ENCODE peak calls at places on chromosome 20, in six cellular contexts. One of them, this sample, is unnamed.

GRCh38 chr20:61271273-61272221 is 19.5 kb downstream of the CDH4 start:
- DNase-seq in kidney epithelial cell: no peak
- DNase-seq in brain microvascular endothelial cell: no peak
- DNase-seq in ovary: no peak
- DNase-seq in left ventricle myocardium inferior: no peak
- DNase-seq in GM12865: no peak
- DNase-seq in this sample: no peak

GRCh38 chr20:47220161-47220582 is 136.3 kb downstream of the ZMYND8 start:
- DNase-seq in ovary: no peak
- DNase-seq in brain microvascular endothelial cell: no peak
- DNase-seq in kidney epithelial cell: no peak
- DNase-seq in GM12865: peak; percentile 60
- DNase-seq in left ventricle myocardium inferior: no peak
- DNase-seq in this sample: no peak

GRCh38 chr20:10419550-10420133 is 14.4 kb downstream of the MKKS start:
- DNase-seq in ovary: no peak
- DNase-seq in kidney epithelial cell: peak; percentile 50
- DNase-seq in brain microvascular endothelial cell: peak; percentile 10
- DNase-seq in GM12865: no peak
- DNase-seq in left ventricle myocardium inferior: no peak
- DNase-seq in this sample: peak; percentile 26

GRCh38 chr20:37803476-37804307 is 99.2 kb upstream of the VSTM2L start:
- DNase-seq in kidney epithelial cell: no peak
- DNase-seq in ovary: no peak
- DNase-seq in left ventricle myocardium inferior: no peak
- DNase-seq in GM12865: peak; percentile 80
- DNase-seq in brain microvascular endothelial cell: no peak
- DNase-seq in this sample: no peak

GRCh38 chr20:1968958-1969357 is 24.9 kb downstream of the PDYN start:
- DNase-seq in GM12865: no peak
- DNase-seq in left ventricle myocardium inferior: no peak
- DNase-seq in kidney epithelial cell: no peak
- DNase-seq in ovary: no peak
- DNase-seq in brain microvascular endothelial cell: no peak
- DNase-seq in this sample: no peak

GRCh38 chr20:44809380-44810060 is 826 bp downstream of the RIMS4 start:
- DNase-seq in ovary: no peak
- DNase-seq in GM12865: no peak
- DNase-seq in kidney epithelial cell: no peak
- DNase-seq in left ventricle myocardium inferior: no peak
- DNase-seq in brain microvascular endothelial cell: no peak
- DNase-seq in this sample: no peak

GRCh38 chr20:14189794-14190402 is 147.5 kb downstream of the FLRT3 start:
- DNase-seq in kidney epithelial cell: peak; percentile 2
- DNase-seq in ovary: no peak
- DNase-seq in GM12865: peak; percentile 23
- DNase-seq in brain microvascular endothelial cell: peak; percentile 47
- DNase-seq in left ventricle myocardium inferior: no peak
- DNase-seq in this sample: no peak

GRCh38 chr20:4774209-4774608 is 52.5 kb downstream of the PRND start:
- DNase-seq in brain microvascular endothelial cell: no peak
- DNase-seq in left ventricle myocardium inferior: no peak
- DNase-seq in GM12865: no peak
- DNase-seq in ovary: no peak
- DNase-seq in kidney epithelial cell: no peak
- DNase-seq in this sample: no peak

GRCh38 chr20:52978851-52979250 is 6.7 kb downstream of the TSHZ2 start:
- DNase-seq in left ventricle myocardium inferior: no peak
- DNase-seq in ovary: no peak
- DNase-seq in GM12865: no peak
- DNase-seq in kidney epithelial cell: no peak
- DNase-seq in brain microvascular endothelial cell: no peak
- DNase-seq in this sample: no peak

GRCh38 chr20:24109008-24109407 is 120.4 kb upstream of the GGTLC1 start:
- DNase-seq in GM12865: peak; percentile 56
- DNase-seq in brain microvascular endothelial cell: no peak
- DNase-seq in kidney epithelial cell: no peak
- DNase-seq in ovary: no peak
- DNase-seq in left ventricle myocardium inferior: no peak
- DNase-seq in this sample: no peak

GRCh38 chr20:17963114-17963897 is 5.3 kb downstream of the SNX5 start:
- DNase-seq in left ventricle myocardium inferior: no peak
- DNase-seq in ovary: no peak
- DNase-seq in kidney epithelial cell: no peak
- DNase-seq in brain microvascular endothelial cell: no peak
- DNase-seq in GM12865: no peak
- DNase-seq in this sample: no peak

GRCh38 chr20:62025832-62026563 is 39.7 kb downstream of the TAF4 start:
- DNase-seq in GM12865: no peak
- DNase-seq in kidney epithelial cell: no peak
- DNase-seq in ovary: peak; percentile 59
- DNase-seq in brain microvascular endothelial cell: peak; percentile 47
- DNase-seq in left ventricle myocardium inferior: no peak
- DNase-seq in this sample: peak; percentile 35

GRCh38 chr20:51837876-51838420 is 35.6 kb upstream of the SALL4 start:
- DNase-seq in GM12865: no peak
- DNase-seq in kidney epithelial cell: no peak
- DNase-seq in ovary: no peak
- DNase-seq in brain microvascular endothelial cell: no peak
- DNase-seq in left ventricle myocardium inferior: no peak
- DNase-seq in this sample: no peak

GRCh38 chr20:53838311-53838873 is 232.0 kb downstream of the BCAS1 start:
- DNase-seq in ovary: no peak
- DNase-seq in brain microvascular endothelial cell: no peak
- DNase-seq in kidney epithelial cell: no peak
- DNase-seq in left ventricle myocardium inferior: no peak
- DNase-seq in GM12865: no peak
- DNase-seq in this sample: no peak

GRCh38 chr20:51533291-51534172 is 9.0 kb downstream of the NFATC2 start:
- DNase-seq in kidney epithelial cell: peak; percentile 43
- DNase-seq in GM12865: no peak
- DNase-seq in left ventricle myocardium inferior: no peak
- DNase-seq in ovary: no peak
- DNase-seq in brain microvascular endothelial cell: peak; percentile 33
- DNase-seq in this sample: no peak

GRCh38 chr20:51484141-51484815 is 58.2 kb downstream of the NFATC2 start:
- DNase-seq in left ventricle myocardium inferior: no peak
- DNase-seq in GM12865: no peak
- DNase-seq in kidney epithelial cell: no peak
- DNase-seq in ovary: no peak
- DNase-seq in brain microvascular endothelial cell: no peak
- DNase-seq in this sample: no peak

GRCh38 chr20:33908351-33908750 is 85.4 kb upstream of the RALY start:
- DNase-seq in kidney epithelial cell: no peak
- DNase-seq in ovary: no peak
- DNase-seq in left ventricle myocardium inferior: no peak
- DNase-seq in GM12865: no peak
- DNase-seq in brain microvascular endothelial cell: no peak
- DNase-seq in this sample: no peak

GRCh38 chr20:9079038-9079731 is 10.3 kb downstream of the PLCB4 start:
- DNase-seq in kidney epithelial cell: no peak
- DNase-seq in brain microvascular endothelial cell: no peak
- DNase-seq in left ventricle myocardium inferior: no peak
- DNase-seq in ovary: no peak
- DNase-seq in GM12865: no peak
- DNase-seq in this sample: no peak

GRCh38 chr20:3716195-3716834 is 3.9 kb upstream of the SIGLEC1 start:
- DNase-seq in brain microvascular endothelial cell: peak; percentile 4
- DNase-seq in left ventricle myocardium inferior: no peak
- DNase-seq in kidney epithelial cell: no peak
- DNase-seq in GM12865: peak; percentile 71
- DNase-seq in ovary: no peak
- DNase-seq in this sample: no peak

GRCh38 chr20:33767100-33767499 is 35.3 kb downstream of the ZNF341 start:
- DNase-seq in left ventricle myocardium inferior: no peak
- DNase-seq in kidney epithelial cell: no peak
- DNase-seq in ovary: no peak
- DNase-seq in brain microvascular endothelial cell: no peak
- DNase-seq in GM12865: no peak
- DNase-seq in this sample: no peak

GRCh38 chr20:63323298-63323820 is 30.4 kb downstream of the COL20A1 start:
- DNase-seq in ovary: peak; percentile 9
- DNase-seq in GM12865: no peak
- DNase-seq in kidney epithelial cell: no peak
- DNase-seq in left ventricle myocardium inferior: no peak
- DNase-seq in brain microvascular endothelial cell: no peak
- DNase-seq in this sample: no peak

GRCh38 chr20:288956-289692 is 1.4 kb downstream of the C20orf96 start:
- DNase-seq in GM12865: no peak
- DNase-seq in ovary: no peak
- DNase-seq in brain microvascular endothelial cell: no peak
- DNase-seq in left ventricle myocardium inferior: no peak
- DNase-seq in kidney epithelial cell: no peak
- DNase-seq in this sample: no peak
- H3K4me3 ChIP-seq in GM12865: peak overlapping the region; percentile 93
- H3K4me3 ChIP-seq in ovary: no peak overlapping the region
- H3K4me3 ChIP-seq in brain microvascular endothelial cell: peak overlapping the region; percentile 89
- H3K4me3 ChIP-seq in left ventricle myocardium inferior: peak overlapping the region; percentile 73
- H3K4me3 ChIP-seq in kidney epithelial cell: no peak overlapping the region
- H3K4me3 ChIP-seq in this sample: peak overlapping the region; percentile 100

GRCh38 chr20:57625978-57626377 is 5.8 kb upstream of the ZBP1 start:
- DNase-seq in left ventricle myocardium inferior: no peak
- DNase-seq in kidney epithelial cell: no peak
- DNase-seq in GM12865: no peak
- DNase-seq in brain microvascular endothelial cell: no peak
- DNase-seq in ovary: no peak
- DNase-seq in this sample: no peak

GRCh38 chr20:57629976-57630525 is 9.8 kb upstream of the ZBP1 start:
- DNase-seq in GM12865: no peak
- DNase-seq in kidney epithelial cell: no peak
- DNase-seq in brain microvascular endothelial cell: no peak
- DNase-seq in left ventricle myocardium inferior: no peak
- DNase-seq in ovary: no peak
- DNase-seq in this sample: no peak

GRCh38 chr20:57625181-57625958 is 5.1 kb upstream of the ZBP1 start:
- DNase-seq in left ventricle myocardium inferior: no peak
- DNase-seq in GM12865: no peak
- DNase-seq in ovary: no peak
- DNase-seq in kidney epithelial cell: no peak
- DNase-seq in brain microvascular endothelial cell: no peak
- DNase-seq in this sample: no peak

GRCh38 chr20:57627339-57627738 is 7.1 kb upstream of the ZBP1 start:
- DNase-seq in brain microvascular endothelial cell: no peak
- DNase-seq in left ventricle myocardium inferior: no peak
- DNase-seq in kidney epithelial cell: no peak
- DNase-seq in ovary: no peak
- DNase-seq in GM12865: no peak
- DNase-seq in this sample: no peak

GRCh38 chr20:57627972-57628650 is 7.9 kb upstream of the ZBP1 start:
- DNase-seq in ovary: peak; percentile 26
- DNase-seq in kidney epithelial cell: no peak
- DNase-seq in GM12865: peak; percentile 26
- DNase-seq in left ventricle myocardium inferior: peak; percentile 61
- DNase-seq in brain microvascular endothelial cell: peak; percentile 19
- DNase-seq in this sample: no peak
- H3K4me3 ChIP-seq in ovary: no peak overlapping the region
- H3K4me3 ChIP-seq in kidney epithelial cell: no peak overlapping the region
- H3K4me3 ChIP-seq in GM12865: no peak overlapping the region
- H3K4me3 ChIP-seq in left ventricle myocardium inferior: peak overlapping the region; percentile 42
- H3K4me3 ChIP-seq in brain microvascular endothelial cell: no peak overlapping the region
- H3K4me3 ChIP-seq in this sample: no peak overlapping the region

DNA sequence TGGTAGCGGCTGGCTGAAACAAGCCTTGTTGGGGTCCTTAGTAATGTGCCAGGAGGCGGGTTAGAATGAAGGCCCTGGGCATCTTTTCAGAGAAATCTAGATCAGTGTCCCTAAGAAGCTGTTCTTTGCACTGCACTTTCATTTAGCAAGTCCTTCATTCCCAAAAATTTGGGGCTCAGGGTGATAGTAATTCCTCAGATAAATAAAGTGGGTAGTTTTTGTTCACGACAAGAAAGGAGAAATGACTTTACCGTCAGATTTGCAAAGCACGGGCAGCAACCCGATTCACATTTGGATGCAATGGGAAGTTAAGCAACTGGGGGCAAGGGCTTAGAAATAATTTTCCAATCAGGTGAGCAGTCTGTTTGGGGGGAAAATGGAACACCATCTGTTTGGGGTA is 3.2 kb downstream of the INSM1 start:
- DNase-seq in kidney epithelial cell: no peak
- DNase-seq in ovary: no peak
- DNase-seq in GM12865: no peak
- DNase-seq in brain microvascular endothelial cell: no peak
- DNase-seq in left ventricle myocardium inferior: no peak
- DNase-seq in this sample: no peak
- H3K4me3 ChIP-seq in kidney epithelial cell: no peak overlapping the region
- H3K4me3 ChIP-seq in ovary: no peak overlapping the region
- H3K4me3 ChIP-seq in GM12865: no peak overlapping the region
- H3K4me3 ChIP-seq in brain microvascular endothelial cell: no peak overlapping the region
- H3K4me3 ChIP-seq in left ventricle myocardium inferior: no peak overlapping the region
- H3K4me3 ChIP-seq in this sample: no peak overlapping the region

GRCh38 chr20:50073500-50073899 is 39.5 kb downstream of the UBE2V1 start:
- DNase-seq in ovary: no peak
- DNase-seq in brain microvascular endothelial cell: no peak
- DNase-seq in kidney epithelial cell: no peak
- DNase-seq in left ventricle myocardium inferior: peak; percentile 5
- DNase-seq in GM12865: no peak
- DNase-seq in this sample: no peak

GRCh38 chr20:50067461-50067860 is 45.5 kb downstream of the UBE2V1 start:
- DNase-seq in left ventricle myocardium inferior: no peak
- DNase-seq in kidney epithelial cell: no peak
- DNase-seq in GM12865: no peak
- DNase-seq in ovary: no peak
- DNase-seq in brain microvascular endothelial cell: no peak
- DNase-seq in this sample: no peak

GRCh38 chr20:50070361-50070760 is 42.6 kb downstream of the UBE2V1 start:
- DNase-seq in GM12865: peak; percentile 24
- DNase-seq in brain microvascular endothelial cell: no peak
- DNase-seq in kidney epithelial cell: no peak
- DNase-seq in left ventricle myocardium inferior: peak; percentile 4
- DNase-seq in ovary: no peak
- DNase-seq in this sample: no peak

GRCh38 chr20:50068041-50068651 is 44.8 kb downstream of the UBE2V1 start:
- DNase-seq in GM12865: no peak
- DNase-seq in kidney epithelial cell: no peak
- DNase-seq in brain microvascular endothelial cell: no peak
- DNase-seq in ovary: no peak
- DNase-seq in left ventricle myocardium inferior: no peak
- DNase-seq in this sample: no peak

DNA sequence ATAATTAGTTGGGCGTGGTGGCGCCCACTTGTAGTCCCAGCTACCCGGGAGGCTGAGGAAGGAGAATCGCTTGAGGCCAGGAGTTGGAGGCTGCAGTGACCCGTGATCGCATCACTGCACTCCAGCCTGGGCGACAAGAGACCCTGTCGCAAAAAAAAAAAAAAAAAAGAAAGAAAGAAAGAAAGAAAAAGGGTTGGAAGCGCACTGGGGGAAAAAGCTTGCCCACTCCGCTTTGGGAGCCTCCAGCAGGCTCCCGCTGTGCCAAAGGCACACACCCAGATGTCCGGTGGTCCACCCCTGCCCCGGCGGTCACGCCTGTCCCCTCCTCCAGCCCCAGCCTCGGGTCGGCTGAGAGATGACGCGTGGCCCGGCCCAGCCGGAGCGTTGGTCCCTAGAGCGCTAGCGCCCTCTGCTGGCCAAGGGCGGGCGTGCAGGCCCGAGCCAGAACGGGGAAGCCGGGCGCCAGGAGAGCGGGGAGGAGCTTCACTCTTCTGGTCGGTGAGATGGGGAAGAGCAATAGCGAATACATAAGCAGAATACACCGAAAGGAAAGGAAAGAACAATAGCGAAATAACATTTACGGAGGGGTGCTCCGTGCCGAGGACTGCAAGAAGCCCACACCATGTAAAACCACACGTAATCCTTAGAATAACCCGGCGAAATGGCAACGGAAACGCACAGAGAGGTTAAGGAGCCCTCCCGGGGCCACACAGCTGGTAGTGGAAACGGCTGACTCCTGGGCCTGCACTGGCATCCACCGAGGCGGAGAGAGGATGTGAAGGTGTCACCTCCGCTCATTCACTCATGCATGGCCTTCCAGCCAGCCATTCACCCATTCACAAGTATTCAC is 41.7 kb downstream of the UBE2V1 start:
- DNase-seq in left ventricle myocardium inferior: peak; percentile 89
- DNase-seq in brain microvascular endothelial cell: peak; percentile 63
- DNase-seq in GM12865: peak; percentile 85
- DNase-seq in kidney epithelial cell: no peak
- DNase-seq in ovary: peak; percentile 96
- DNase-seq in this sample: no peak
- H3K4me3 ChIP-seq in left ventricle myocardium inferior: peak overlapping the region; percentile 59
- H3K4me3 ChIP-seq in brain microvascular endothelial cell: peak overlapping the region; percentile 44
- H3K4me3 ChIP-seq in GM12865: peak overlapping the region; percentile 45
- H3K4me3 ChIP-seq in kidney epithelial cell: peak overlapping the region; percentile 31
- H3K4me3 ChIP-seq in ovary: no peak overlapping the region
- H3K4me3 ChIP-seq in this sample: peak overlapping the region; percentile 52

This sample was measured in epithelial cell of proximal tubule.